ENCODE peak calls at places on chromosomes 7 and 10, in four cellular contexts. A is BE2C, V is GM23338, W is IMR-90. C is an unnamed sample.

GRCh38 chr10:103276941-103277712 is at the start of gene INA:
- DNase-seq in A (peak), V (peak), W (peak), C (peak)

GRCh38 chr10:110226926-110227641 is 19.7 kb downstream of the MXI1 start:
- DNase-seq in A (peak), V (peak), W (peak), C (no peak)

GRCh38 chr7:131625817-131626372 is 69.5 kb upstream of the PODXL start:
- DNase-seq in A (no peak), V (peak), W (peak), C (peak)

GRCh38 chr10:79192677-79193003 is 123.9 kb downstream of the ZMIZ1 start:
- DNase-seq in A (peak), V (no peak), W (peak), C (peak)

GRCh38 chr10:22343761-22344160 is 1.5 kb upstream of the SPAG6 start:
- DNase-seq in A (no peak), V (no peak), W (no peak), C (no peak)

GRCh38 chr10:76251773-76252617 is 820.6 kb downstream of the LRMDA start:
- DNase-seq in A (no peak), V (no peak), W (peak), C (peak)

GRCh38 chr7:44145419-44145968 is 4.4 kb upstream of the MYL7 start:
- DNase-seq in A (no peak), V (peak), W (no peak), C (no peak)

GRCh38 chr10:122326385-122326784 is 48.1 kb upstream of the PLEKHA1 start:
- DNase-seq in A (no peak), V (no peak), W (no peak), C (no peak)

GRCh38 chr7:76296743-76297740 is 5.4 kb upstream of the HSPB1 start:
- DNase-seq in A (no peak), V (no peak), W (peak), C (peak)

GRCh38 chr7:139889186-139889871 is 60.3 kb downstream of the TBXAS1 start:
- DNase-seq in A (no peak), V (no peak), W (peak), C (no peak)

GRCh38 chr10:112969542-112969941 is 19.5 kb downstream of the TCF7L2 start:
- DNase-seq in A (no peak), V (no peak), W (no peak), C (no peak)
- H3K4me3 ChIP-seq in A (no peak), V (no peak), W (no peak), C (no peak)

DNA sequence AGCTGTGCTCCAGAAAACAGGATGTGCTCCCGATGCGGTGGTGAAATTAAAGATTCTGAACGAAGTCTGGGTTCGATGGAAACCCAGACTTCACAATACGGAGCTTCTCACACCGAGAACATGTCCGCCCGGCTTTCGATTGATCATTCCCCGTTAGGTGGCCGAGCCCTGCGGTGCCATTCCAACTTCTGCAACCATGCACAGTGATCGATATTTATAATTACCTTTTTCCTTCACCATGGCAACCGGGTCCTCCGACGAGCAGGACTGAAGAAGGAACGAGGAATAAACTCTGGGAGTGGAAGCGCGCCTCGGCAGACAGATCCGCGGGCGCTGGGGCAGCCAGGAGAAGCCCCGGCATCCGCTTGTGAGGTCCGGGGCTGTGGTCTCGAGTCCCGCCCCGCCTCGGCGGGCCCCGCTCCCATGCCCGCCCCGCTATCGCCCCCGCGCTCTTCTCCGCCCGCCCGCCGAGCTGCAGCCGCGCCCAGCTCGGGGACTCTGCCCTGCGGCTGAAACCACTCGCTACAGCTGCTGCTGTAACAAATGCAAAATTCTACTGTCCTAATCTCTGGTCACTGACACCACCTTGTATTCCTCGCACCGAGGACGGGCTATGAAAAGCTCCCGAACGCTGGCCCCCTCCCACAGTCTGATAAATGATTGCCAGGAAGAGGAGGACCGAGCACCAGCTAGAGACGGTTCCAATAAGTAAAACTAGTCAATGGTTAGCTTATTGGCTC is 26.2 kb downstream of the ABLIM1 start:
- DNase-seq in A (peak), V (peak), W (no peak), C (no peak)
- H3K4me3 ChIP-seq in A (peak), V (peak), W (peak), C (peak)

GRCh38 chr7:94512735-94513564 is 3.3 kb downstream of the CASD1 start:
- DNase-seq in A (no peak), V (no peak), W (no peak), C (no peak)

GRCh38 chr7:94510582-94511456 is 1.2 kb downstream of the CASD1 start:
- DNase-seq in A (peak), V (peak), W (peak), C (peak)

GRCh38 chr7:94509879-94510581 is 421 bp downstream of the CASD1 start:
- DNase-seq in A (peak), V (peak), W (peak), C (peak)

GRCh38 chr7:94513565-94513860 is 3.9 kb downstream of the CASD1 start:
- DNase-seq in A (no peak), V (no peak), W (peak), C (peak)

DNA sequence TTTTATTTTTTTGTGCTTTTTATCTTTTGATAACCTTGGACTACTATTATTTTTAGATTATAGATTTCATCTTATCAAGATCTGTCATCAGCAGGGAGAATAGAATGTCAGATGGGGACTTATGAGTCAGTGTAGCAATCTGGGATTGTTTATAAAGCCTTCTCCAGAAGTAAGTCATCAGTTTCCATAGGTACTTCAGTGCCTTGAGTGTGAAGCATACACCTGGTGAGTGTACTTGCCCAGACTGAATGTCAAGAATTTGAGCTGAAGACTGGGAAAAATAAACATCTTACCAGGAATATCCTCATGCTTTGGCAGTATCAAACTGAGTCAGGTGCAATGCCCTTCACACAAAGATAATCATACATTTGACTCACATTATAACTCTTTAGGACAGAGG is 2.2 kb downstream of the CASD1 start:
- DNase-seq in A (no peak), V (no peak), W (peak), C (no peak)
- H3K4me3 ChIP-seq in A (peak), V (peak), W (no peak), C (no peak)

DNA sequence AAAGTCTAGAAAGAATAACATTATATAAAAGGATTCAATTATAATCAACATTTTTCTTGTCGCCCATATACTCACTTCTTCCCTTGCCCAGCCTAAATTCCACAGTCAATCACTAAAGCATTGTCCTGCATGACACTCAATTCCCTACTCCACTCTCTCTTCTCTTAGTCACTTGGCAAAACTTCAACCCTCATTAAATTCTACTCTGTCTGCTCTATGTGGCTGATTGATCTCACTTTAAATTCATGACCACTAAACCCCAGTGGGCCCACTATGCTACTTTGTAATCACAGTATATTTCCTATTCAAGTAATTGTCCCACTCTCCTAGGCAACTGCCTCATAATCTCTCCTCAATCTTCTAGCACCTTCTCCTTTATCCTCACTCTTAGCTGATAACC is 54.1 kb downstream of the MTERF1 start:
- DNase-seq in A (no peak), V (no peak), W (peak), C (no peak)
- H3K4me3 ChIP-seq in A (no peak), V (no peak), W (no peak), C (no peak)

DNA sequence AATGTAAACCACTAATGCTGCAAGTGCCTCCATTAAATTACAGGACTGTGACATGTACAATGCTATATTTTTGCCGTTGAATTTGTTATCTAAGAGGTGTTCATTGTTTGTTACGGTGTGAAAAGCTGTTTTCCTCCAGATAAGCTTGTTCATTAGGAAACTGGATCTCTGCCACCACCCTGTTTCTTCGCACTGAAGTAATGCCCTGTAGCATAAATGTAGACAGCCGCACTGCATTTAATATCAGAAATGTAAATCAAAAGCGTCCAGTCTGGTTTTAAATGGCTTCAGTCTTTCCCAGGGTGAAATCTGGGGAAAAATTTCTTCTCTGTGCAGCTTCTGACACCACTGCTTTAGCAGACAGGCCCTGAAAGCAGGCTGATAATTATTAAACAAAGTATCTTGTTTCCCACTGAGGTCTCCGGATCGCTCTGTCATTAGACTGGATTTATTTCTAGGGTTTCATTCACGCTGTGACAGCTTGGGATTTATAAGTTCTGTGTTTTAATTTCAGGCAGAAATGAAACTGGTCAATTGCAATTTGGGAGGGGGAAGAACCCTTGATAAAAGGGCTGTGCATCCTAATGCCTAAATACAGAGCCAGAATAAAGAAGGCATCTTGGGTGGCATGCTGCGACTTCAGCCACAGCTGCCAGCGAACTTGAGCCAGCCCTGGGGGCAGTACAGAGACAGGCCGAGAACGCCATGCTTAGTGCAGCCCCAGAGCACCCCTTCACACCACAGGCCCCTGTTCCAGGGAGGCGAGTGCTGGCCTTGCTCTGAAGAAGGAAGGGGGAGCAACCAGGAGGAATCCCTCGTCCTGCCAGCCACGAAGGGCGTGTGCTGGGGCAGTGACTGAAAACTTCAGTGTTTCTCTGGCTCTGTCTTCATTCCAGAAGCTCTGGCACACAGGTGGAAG is 547.7 kb upstream of the GALNT17 start:
- DNase-seq in A (peak), V (no peak), W (no peak), C (no peak)
- H3K4me3 ChIP-seq in A (peak), V (no peak), W (no peak), C (no peak)

GRCh38 chr7:123533929-123534382 is 439 bp downstream of the IQUB start:
- DNase-seq in A (no peak), V (no peak), W (no peak), C (no peak)
- H3K4me3 ChIP-seq in A (peak), V (peak), W (peak), C (peak)

GRCh38 chr10:70441161-70441876 is at the start of gene NODAL:
- DNase-seq in A (no peak), V (peak), W (no peak), C (no peak)
- H3K4me3 ChIP-seq in A (no peak), V (peak), W (no peak), C (no peak)

GRCh38 chr7:129553861-129554530 is 51.7 kb downstream of the SMKR1 start:
- DNase-seq in A (peak), V (no peak), W (peak), C (no peak)
- H3K4me3 ChIP-seq in A (peak), V (no peak), W (peak), C (no peak)

C was measured in fibroblast of pulmonary artery.